ENCODE peak calls at places on chromosome 10, in eight cellular contexts. P, O, M, N, I, E, H and L are unnamed samples.
A peak's percentile ranks its signal among the peaks of the same experiment; 100 is the strongest.

GRCh38 chr10:78407009-78407711 is 373.5 kb downstream of the RPS24 start:
- DNase-seq in I (peak; percentile 34), N (peak; percentile 87), O (peak; percentile 43), M (peak; percentile 92), E (no peak), P (peak; percentile 95), H (peak; percentile 11), L (peak; percentile 92)

GRCh38 chr10:51602326-51602725 is 97.1 kb downstream of the CSTF2T start:
- DNase-seq in H (no peak), N (no peak), M (no peak), O (no peak), E (no peak), P (no peak), I (no peak), L (no peak)

GRCh38 chr10:114334301-114334700 is 70.0 kb downstream of the AFAP1L2 start:
- DNase-seq in O (no peak), P (no peak), N (no peak), E (no peak), I (no peak), H (no peak), M (peak; percentile 46), L (no peak)

GRCh38 chr10:112774808-112775207 is 175.2 kb upstream of the TCF7L2 start:
- DNase-seq in P (no peak), O (no peak), E (no peak), H (no peak), I (no peak), N (no peak), M (no peak), L (no peak)

GRCh38 chr10:50635286-50635685 is 11.5 kb upstream of the SGMS1 start:
- DNase-seq in I (no peak), P (no peak), H (no peak), N (no peak), M (peak; percentile 96), E (peak; percentile 53), O (no peak), L (no peak)

GRCh38 chr10:69869291-69869841 is 67.7 kb downstream of the COL13A1 start:
- DNase-seq in M (peak; percentile 56), P (no peak), I (no peak), H (no peak), O (no peak), N (peak; percentile 66), E (peak; percentile 79), L (no peak)

GRCh38 chr10:26486985-26487850 is 49.1 kb downstream of the APBB1IP start:
- DNase-seq in M (peak; percentile 89), N (no peak), P (no peak), H (no peak), I (no peak), E (peak; percentile 55), O (peak; percentile 60), L (no peak)

GRCh38 chr10:51950371-51950995 is 251.1 kb upstream of the CSTF2T start:
- DNase-seq in P (no peak), I (no peak), N (no peak), E (no peak), O (no peak), M (no peak), H (no peak), L (no peak)

GRCh38 chr10:132942101-132942739 is at the start of gene CFAP46:
- DNase-seq in O (peak; percentile 50), M (peak; percentile 35), P (no peak), N (peak; percentile 62), H (no peak), E (no peak), I (no peak), L (peak; percentile 53)

GRCh38 chr10:117946525-117947070 is 100.1 kb downstream of the RAB11FIP2 start:
- DNase-seq in I (no peak), O (no peak), N (no peak), H (no peak), P (no peak), M (peak; percentile 57), E (no peak), L (no peak)

GRCh38 chr10:1627945-1628344 is 109.4 kb downstream of the ADARB2 start:
- DNase-seq in E (no peak), N (no peak), O (no peak), P (no peak), I (no peak), H (no peak), M (no peak), L (no peak)

GRCh38 chr10:5515948-5516761 is 8.6 kb upstream of the CALML3 start:
- DNase-seq in H (no peak), E (no peak), M (no peak), O (no peak), I (no peak), P (no peak), N (no peak), L (no peak)

GRCh38 chr10:131860806-131861440 is 39.9 kb upstream of the PPP2R2D start:
- DNase-seq in M (no peak), I (no peak), P (no peak), H (no peak), E (no peak), O (no peak), N (no peak), L (no peak)

GRCh38 chr10:84822926-84823325 is 494.5 kb downstream of the CCSER2 start:
- DNase-seq in I (no peak), O (no peak), M (no peak), H (no peak), N (no peak), E (no peak), P (no peak), L (no peak)